ENCODE peak calls at places on chromosome 6, in nine cellular contexts. One of them, this sample, is unnamed.
A peak's percentile ranks its signal among the peaks of the same experiment; 100 is the strongest.

GRCh38 chr6:44442235-44442634 is 54.7 kb downstream of the CDC5L start:
- DNase-seq in coronary artery: no peak
- DNase-seq in astrocyte of the spinal cord: no peak
- DNase-seq in type B pancreatic cell: no peak
- DNase-seq in activated naive CD4-positive, alpha-beta T cell: no peak
- DNase-seq in stimulated activated CD8-positive, alpha-beta memory T cell treated with anti-CD3 and anti-CD28 coated beads, Interleukin-12 subunit alpha, Interleukin-12 subunit beta, amount 100 ng/mL, for 4 hours: no peak
- DNase-seq in NCI-H187: no peak
- DNase-seq in GM13976: no peak
- DNase-seq in adipocyte: no peak
- DNase-seq in this sample: no peak

GRCh38 chr6:126959765-126960164 is 158.7 kb upstream of the RSPO3 start:
- DNase-seq in NCI-H187: no peak
- DNase-seq in stimulated activated CD8-positive, alpha-beta memory T cell treated with anti-CD3 and anti-CD28 coated beads, Interleukin-12 subunit alpha, Interleukin-12 subunit beta, amount 100 ng/mL, for 4 hours: no peak
- DNase-seq in coronary artery: no peak
- DNase-seq in adipocyte: no peak
- DNase-seq in astrocyte of the spinal cord: no peak
- DNase-seq in activated naive CD4-positive, alpha-beta T cell: no peak
- DNase-seq in GM13976: no peak
- DNase-seq in type B pancreatic cell: no peak
- DNase-seq in this sample: no peak

GRCh38 chr6:166691199-166691598 is 64.1 kb upstream of the RPS6KA2 start:
- DNase-seq in NCI-H187: no peak
- DNase-seq in stimulated activated CD8-positive, alpha-beta memory T cell treated with anti-CD3 and anti-CD28 coated beads, Interleukin-12 subunit alpha, Interleukin-12 subunit beta, amount 100 ng/mL, for 4 hours: no peak
- DNase-seq in type B pancreatic cell: no peak
- DNase-seq in activated naive CD4-positive, alpha-beta T cell: no peak
- DNase-seq in GM13976: no peak
- DNase-seq in adipocyte: peak; percentile 49
- DNase-seq in coronary artery: no peak
- DNase-seq in astrocyte of the spinal cord: peak; percentile 56
- DNase-seq in this sample: peak; percentile 63

GRCh38 chr6:111721677-111722219 is 116.1 kb upstream of the TRAF3IP2 start:
- DNase-seq in coronary artery: no peak
- DNase-seq in NCI-H187: no peak
- DNase-seq in activated naive CD4-positive, alpha-beta T cell: no peak
- DNase-seq in stimulated activated CD8-positive, alpha-beta memory T cell treated with anti-CD3 and anti-CD28 coated beads, Interleukin-12 subunit alpha, Interleukin-12 subunit beta, amount 100 ng/mL, for 4 hours: no peak
- DNase-seq in GM13976: peak; percentile 40
- DNase-seq in type B pancreatic cell: no peak
- DNase-seq in adipocyte: peak; percentile 68
- DNase-seq in astrocyte of the spinal cord: peak; percentile 36
- DNase-seq in this sample: peak; percentile 59

GRCh38 chr6:157434349-157435016 is 53.5 kb downstream of the ZDHHC14 start:
- DNase-seq in activated naive CD4-positive, alpha-beta T cell: no peak
- DNase-seq in stimulated activated CD8-positive, alpha-beta memory T cell treated with anti-CD3 and anti-CD28 coated beads, Interleukin-12 subunit alpha, Interleukin-12 subunit beta, amount 100 ng/mL, for 4 hours: no peak
- DNase-seq in GM13976: no peak
- DNase-seq in type B pancreatic cell: no peak
- DNase-seq in adipocyte: peak; percentile 66
- DNase-seq in coronary artery: no peak
- DNase-seq in astrocyte of the spinal cord: no peak
- DNase-seq in NCI-H187: no peak
- DNase-seq in this sample: peak; percentile 75

GRCh38 chr6:33974471-33974870 is 170.7 kb upstream of the MLN start:
- DNase-seq in adipocyte: no peak
- DNase-seq in coronary artery: peak; percentile 3
- DNase-seq in astrocyte of the spinal cord: no peak
- DNase-seq in stimulated activated CD8-positive, alpha-beta memory T cell treated with anti-CD3 and anti-CD28 coated beads, Interleukin-12 subunit alpha, Interleukin-12 subunit beta, amount 100 ng/mL, for 4 hours: no peak
- DNase-seq in activated naive CD4-positive, alpha-beta T cell: no peak
- DNase-seq in GM13976: no peak
- DNase-seq in type B pancreatic cell: peak; percentile 25
- DNase-seq in NCI-H187: no peak
- DNase-seq in this sample: no peak

GRCh38 chr6:35601331-35602132 is 87.2 kb downstream of the FKBP5 start:
- DNase-seq in adipocyte: peak; percentile 90
- DNase-seq in astrocyte of the spinal cord: peak; percentile 95
- DNase-seq in activated naive CD4-positive, alpha-beta T cell: peak; percentile 39
- DNase-seq in coronary artery: peak; percentile 83
- DNase-seq in NCI-H187: no peak
- DNase-seq in stimulated activated CD8-positive, alpha-beta memory T cell treated with anti-CD3 and anti-CD28 coated beads, Interleukin-12 subunit alpha, Interleukin-12 subunit beta, amount 100 ng/mL, for 4 hours: peak; percentile 31
- DNase-seq in GM13976: no peak
- DNase-seq in type B pancreatic cell: no peak
- DNase-seq in this sample: peak; percentile 84

GRCh38 chr6:37502703-37503485 is 3.2 kb upstream of the CCDC167 start:
- DNase-seq in coronary artery: no peak
- DNase-seq in type B pancreatic cell: no peak
- DNase-seq in activated naive CD4-positive, alpha-beta T cell: peak; percentile 28
- DNase-seq in NCI-H187: no peak
- DNase-seq in astrocyte of the spinal cord: no peak
- DNase-seq in stimulated activated CD8-positive, alpha-beta memory T cell treated with anti-CD3 and anti-CD28 coated beads, Interleukin-12 subunit alpha, Interleukin-12 subunit beta, amount 100 ng/mL, for 4 hours: peak; percentile 25
- DNase-seq in adipocyte: no peak
- DNase-seq in GM13976: no peak
- DNase-seq in this sample: no peak

GRCh38 chr6:143822584-143823024 is 20.5 kb upstream of the LTV1 start:
- DNase-seq in type B pancreatic cell: no peak
- DNase-seq in coronary artery: no peak
- DNase-seq in adipocyte: peak; percentile 37
- DNase-seq in activated naive CD4-positive, alpha-beta T cell: no peak
- DNase-seq in stimulated activated CD8-positive, alpha-beta memory T cell treated with anti-CD3 and anti-CD28 coated beads, Interleukin-12 subunit alpha, Interleukin-12 subunit beta, amount 100 ng/mL, for 4 hours: no peak
- DNase-seq in astrocyte of the spinal cord: peak; percentile 45
- DNase-seq in NCI-H187: no peak
- DNase-seq in GM13976: no peak
- DNase-seq in this sample: no peak

GRCh38 chr6:42693725-42694323 is 28.6 kb downstream of the PRPH2 start:
- DNase-seq in GM13976: no peak
- DNase-seq in NCI-H187: no peak
- DNase-seq in adipocyte: no peak
- DNase-seq in type B pancreatic cell: no peak
- DNase-seq in coronary artery: no peak
- DNase-seq in activated naive CD4-positive, alpha-beta T cell: no peak
- DNase-seq in astrocyte of the spinal cord: no peak
- DNase-seq in stimulated activated CD8-positive, alpha-beta memory T cell treated with anti-CD3 and anti-CD28 coated beads, Interleukin-12 subunit alpha, Interleukin-12 subunit beta, amount 100 ng/mL, for 4 hours: no peak
- DNase-seq in this sample: peak; percentile 16

GRCh38 chr6:138600261-138600660 is 101.0 kb upstream of the NHSL1 start:
- DNase-seq in astrocyte of the spinal cord: no peak
- DNase-seq in GM13976: no peak
- DNase-seq in NCI-H187: no peak
- DNase-seq in type B pancreatic cell: no peak
- DNase-seq in adipocyte: no peak
- DNase-seq in coronary artery: no peak
- DNase-seq in activated naive CD4-positive, alpha-beta T cell: no peak
- DNase-seq in stimulated activated CD8-positive, alpha-beta memory T cell treated with anti-CD3 and anti-CD28 coated beads, Interleukin-12 subunit alpha, Interleukin-12 subunit beta, amount 100 ng/mL, for 4 hours: no peak
- DNase-seq in this sample: no peak

GRCh38 chr6:169976301-169977081 is 225.1 kb downstream of the ERMARD start:
- DNase-seq in stimulated activated CD8-positive, alpha-beta memory T cell treated with anti-CD3 and anti-CD28 coated beads, Interleukin-12 subunit alpha, Interleukin-12 subunit beta, amount 100 ng/mL, for 4 hours: no peak
- DNase-seq in astrocyte of the spinal cord: no peak
- DNase-seq in adipocyte: no peak
- DNase-seq in NCI-H187: no peak
- DNase-seq in GM13976: no peak
- DNase-seq in coronary artery: no peak
- DNase-seq in activated naive CD4-positive, alpha-beta T cell: no peak
- DNase-seq in type B pancreatic cell: no peak
- DNase-seq in this sample: no peak

This sample was measured in right atrium auricular region.